ENCODE peak calls at places on chromosomes 5 and 9, in six cellular contexts. One of them, this sample, is unnamed. For H3K9me3, the result is how much of the 10 kb centered on the place peaks cover.

GRCh38 chr5:83562817-83563557 is 91.4 kb downstream of the VCAN start:
- DNase-seq in IMR-90: peak
- DNase-seq in psoas muscle: no peak
- DNase-seq in CD8-positive, alpha-beta T cell: no peak
- DNase-seq in H9: no peak
- DNase-seq in OCI-LY7: no peak
- DNase-seq in this sample: no peak

GRCh38 chr9:122109035-122109813 is 16.1 kb upstream of the TTLL11 start:
- DNase-seq in IMR-90: no peak
- DNase-seq in psoas muscle: no peak
- DNase-seq in CD8-positive, alpha-beta T cell: no peak
- DNase-seq in H9: no peak
- DNase-seq in OCI-LY7: no peak
- DNase-seq in this sample: no peak

GRCh38 chr5:151427258-151427657 is 20.1 kb upstream of the SLC36A1 start:
- DNase-seq in IMR-90: no peak
- DNase-seq in psoas muscle: no peak
- DNase-seq in CD8-positive, alpha-beta T cell: no peak
- DNase-seq in H9: no peak
- DNase-seq in OCI-LY7: peak
- DNase-seq in this sample: no peak

GRCh38 chr5:531749-532315 is 7.6 kb upstream of the SLC9A3 start:
- DNase-seq in IMR-90: no peak
- DNase-seq in psoas muscle: no peak
- DNase-seq in CD8-positive, alpha-beta T cell: no peak
- DNase-seq in H9: no peak
- DNase-seq in OCI-LY7: no peak
- DNase-seq in this sample: no peak

GRCh38 chr9:107989099-107989498 is 499.5 kb upstream of the KLF4 start:
- DNase-seq in IMR-90: no peak
- DNase-seq in psoas muscle: no peak
- DNase-seq in CD8-positive, alpha-beta T cell: no peak
- DNase-seq in H9: no peak
- DNase-seq in OCI-LY7: no peak
- DNase-seq in this sample: no peak

GRCh38 chr9:78363221-78363620 is 66.3 kb downstream of the PSAT1 start:
- DNase-seq in IMR-90: peak
- DNase-seq in psoas muscle: no peak
- DNase-seq in CD8-positive, alpha-beta T cell: no peak
- DNase-seq in H9: no peak
- DNase-seq in OCI-LY7: no peak
- DNase-seq in this sample: no peak

GRCh38 chr5:113169720-113170119 is 193.1 kb downstream of the DCP2 start:
- DNase-seq in IMR-90: peak
- DNase-seq in psoas muscle: no peak
- DNase-seq in CD8-positive, alpha-beta T cell: no peak
- DNase-seq in H9: no peak
- DNase-seq in OCI-LY7: no peak
- DNase-seq in this sample: no peak

GRCh38 chr5:14871084-14871572 is 450 bp downstream of the ANKH start:
- DNase-seq in IMR-90: no peak
- DNase-seq in psoas muscle: peak
- DNase-seq in CD8-positive, alpha-beta T cell: peak
- DNase-seq in H9: no peak
- DNase-seq in OCI-LY7: peak
- DNase-seq in this sample: peak

DNA sequence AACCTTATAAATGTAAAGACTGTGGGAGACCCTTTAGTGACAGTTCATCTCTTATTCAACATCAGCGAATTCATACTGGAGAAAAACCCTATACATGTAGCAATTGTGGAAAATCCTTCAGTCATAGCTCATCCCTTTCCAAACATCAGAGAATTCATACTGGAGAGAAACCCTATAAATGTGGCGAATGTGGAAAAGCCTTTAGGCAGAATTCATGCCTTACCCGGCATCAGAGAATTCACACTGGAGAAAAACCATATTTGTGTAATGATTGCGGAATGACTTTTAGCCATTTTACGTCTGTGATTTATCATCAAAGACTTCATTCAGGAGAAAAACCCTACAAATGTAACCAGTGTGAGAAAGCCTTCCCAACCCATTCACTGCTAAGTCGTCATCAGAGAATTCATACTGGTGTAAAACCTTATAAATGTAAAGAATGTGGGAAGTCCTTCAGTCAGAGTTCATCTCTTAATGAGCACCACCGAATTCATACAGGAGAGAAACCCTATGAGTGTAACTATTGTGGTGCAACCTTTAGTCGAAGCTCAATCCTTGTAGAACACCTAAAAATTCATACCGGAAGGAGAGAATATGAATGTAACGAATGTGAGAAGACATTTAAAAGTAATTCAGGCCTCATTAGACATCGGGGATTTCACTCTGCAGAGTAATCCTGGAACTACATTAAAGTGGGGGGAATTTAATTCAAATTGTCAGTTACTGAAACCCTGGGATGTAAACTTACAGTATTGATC is 17.7 kb downstream of the ZNF483 start:
- DNase-seq in IMR-90: no peak
- DNase-seq in psoas muscle: no peak
- DNase-seq in CD8-positive, alpha-beta T cell: no peak
- DNase-seq in H9: no peak
- DNase-seq in OCI-LY7: no peak
- DNase-seq in this sample: no peak
- H3K9me3 ChIP-seq in IMR-90: half or more
- H3K9me3 ChIP-seq in psoas muscle: half or more
- H3K9me3 ChIP-seq in CD8-positive, alpha-beta T cell: half or more
- H3K9me3 ChIP-seq in H9: half or more
- H3K9me3 ChIP-seq in OCI-LY7: under half
- H3K9me3 ChIP-seq in this sample: under half

GRCh38 chr9:79611091-79611614 is 39.4 kb downstream of the TLE4 start:
- DNase-seq in IMR-90: peak
- DNase-seq in psoas muscle: no peak
- DNase-seq in CD8-positive, alpha-beta T cell: no peak
- DNase-seq in H9: no peak
- DNase-seq in OCI-LY7: peak
- DNase-seq in this sample: no peak
- H3K27ac ChIP-seq in IMR-90: peak
- H3K27ac ChIP-seq in psoas muscle: peak
- H3K27ac ChIP-seq in CD8-positive, alpha-beta T cell: no peak
- H3K27ac ChIP-seq in H9: no peak
- H3K27ac ChIP-seq in OCI-LY7: no peak
- H3K27ac ChIP-seq in this sample: no peak

GRCh38 chr5:180259260-180259611 is 32.6 kb downstream of the MAPK9 start:
- DNase-seq in IMR-90: peak
- DNase-seq in psoas muscle: no peak
- DNase-seq in CD8-positive, alpha-beta T cell: no peak
- DNase-seq in H9: no peak
- DNase-seq in OCI-LY7: no peak
- DNase-seq in this sample: no peak
- H3K9me3 ChIP-seq in IMR-90: half or more
- H3K9me3 ChIP-seq in psoas muscle: half or more
- H3K9me3 ChIP-seq in CD8-positive, alpha-beta T cell: half or more
- H3K9me3 ChIP-seq in H9: half or more
- H3K9me3 ChIP-seq in OCI-LY7: half or more
- H3K9me3 ChIP-seq in this sample: under half

GRCh38 chr5:153151558-153151957 is 338.9 kb upstream of the GRIA1 start:
- DNase-seq in IMR-90: no peak
- DNase-seq in psoas muscle: no peak
- DNase-seq in CD8-positive, alpha-beta T cell: no peak
- DNase-seq in H9: no peak
- DNase-seq in OCI-LY7: no peak
- DNase-seq in this sample: no peak

GRCh38 chr5:153147891-153148623 is 342.4 kb upstream of the GRIA1 start:
- DNase-seq in IMR-90: no peak
- DNase-seq in psoas muscle: no peak
- DNase-seq in CD8-positive, alpha-beta T cell: no peak
- DNase-seq in H9: peak
- DNase-seq in OCI-LY7: peak
- DNase-seq in this sample: peak

GRCh38 chr5:153153086-153153485 is 337.4 kb upstream of the GRIA1 start:
- DNase-seq in IMR-90: no peak
- DNase-seq in psoas muscle: no peak
- DNase-seq in CD8-positive, alpha-beta T cell: no peak
- DNase-seq in H9: no peak
- DNase-seq in OCI-LY7: no peak
- DNase-seq in this sample: no peak

GRCh38 chr5:153148624-153148976 is 341.9 kb upstream of the GRIA1 start:
- DNase-seq in IMR-90: no peak
- DNase-seq in psoas muscle: no peak
- DNase-seq in CD8-positive, alpha-beta T cell: no peak
- DNase-seq in H9: no peak
- DNase-seq in OCI-LY7: no peak
- DNase-seq in this sample: no peak
- H3K27ac ChIP-seq in IMR-90: no peak
- H3K27ac ChIP-seq in psoas muscle: no peak
- H3K27ac ChIP-seq in CD8-positive, alpha-beta T cell: no peak
- H3K27ac ChIP-seq in H9: no peak
- H3K27ac ChIP-seq in OCI-LY7: no peak
- H3K27ac ChIP-seq in this sample: no peak

GRCh38 chr5:178794433-178794832 is 64.0 kb upstream of the ZNF354A start:
- DNase-seq in IMR-90: no peak
- DNase-seq in psoas muscle: no peak
- DNase-seq in CD8-positive, alpha-beta T cell: no peak
- DNase-seq in H9: no peak
- DNase-seq in OCI-LY7: no peak
- DNase-seq in this sample: no peak

GRCh38 chr5:178796165-178796945 is 63.4 kb upstream of the ZNF354B start:
- DNase-seq in IMR-90: no peak
- DNase-seq in psoas muscle: no peak
- DNase-seq in CD8-positive, alpha-beta T cell: no peak
- DNase-seq in H9: no peak
- DNase-seq in OCI-LY7: no peak
- DNase-seq in this sample: no peak

GRCh38 chr5:178791976-178792375 is 61.5 kb upstream of the ZNF354A start:
- DNase-seq in IMR-90: no peak
- DNase-seq in psoas muscle: no peak
- DNase-seq in CD8-positive, alpha-beta T cell: no peak
- DNase-seq in H9: no peak
- DNase-seq in OCI-LY7: no peak
- DNase-seq in this sample: no peak

GRCh38 chr5:178793156-178793555 is 62.7 kb upstream of the ZNF354A start:
- DNase-seq in IMR-90: no peak
- DNase-seq in psoas muscle: no peak
- DNase-seq in CD8-positive, alpha-beta T cell: no peak
- DNase-seq in H9: peak
- DNase-seq in OCI-LY7: peak
- DNase-seq in this sample: no peak

DNA sequence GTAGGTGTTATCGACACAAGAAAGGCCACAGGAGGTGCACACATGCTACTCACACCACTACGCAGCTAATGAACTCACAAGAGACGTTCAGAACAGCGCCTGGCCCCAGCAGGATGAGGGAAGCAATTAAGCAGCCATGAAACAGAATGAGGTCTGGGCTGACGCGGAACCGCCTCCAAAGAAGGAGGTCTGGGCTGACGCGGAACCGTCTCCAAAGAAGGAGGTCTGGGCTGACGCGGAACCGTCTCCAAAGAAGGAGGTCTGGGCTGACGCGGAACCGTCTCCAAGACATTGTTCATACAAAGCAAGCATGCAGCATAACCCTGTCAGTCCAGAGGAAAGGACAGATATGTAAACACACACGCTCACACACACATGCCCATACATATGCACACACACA is 63.2 kb upstream of the ZNF354A start:
- DNase-seq in IMR-90: no peak
- DNase-seq in psoas muscle: no peak
- DNase-seq in CD8-positive, alpha-beta T cell: no peak
- DNase-seq in H9: no peak
- DNase-seq in OCI-LY7: no peak
- DNase-seq in this sample: no peak
- H3K9me3 ChIP-seq in IMR-90: half or more
- H3K9me3 ChIP-seq in psoas muscle: under half
- H3K9me3 ChIP-seq in CD8-positive, alpha-beta T cell: under half
- H3K9me3 ChIP-seq in H9: under half
- H3K9me3 ChIP-seq in OCI-LY7: under half
- H3K9me3 ChIP-seq in this sample: under half